ENCODE peak calls at places on chromosomes 1 and 21, in six cellular contexts. Y is heart right ventricle, J is H9, W is MM.1S, G is astrocyte of the spinal cord, Z is GM12864. E is an unnamed sample.
A peak's percentile ranks its signal among the peaks of the same experiment; 100 is the strongest.

GRCh38 chr1:15213333-15213732 is 33.7 kb upstream of the FHAD1 start:
- DNase-seq in W (no peak), J (no peak), G (peak; percentile 22), Y (no peak), Z (no peak), E (no peak)

GRCh38 chr1:201213106-201213770 is 22.6 kb downstream of the IGFN1 start:
- DNase-seq in W (no peak), Z (no peak), J (no peak), G (no peak), Y (no peak), E (no peak)

GRCh38 chr21:41640756-41641509 is 125.9 kb downstream of the RIPK4 start:
- DNase-seq in J (no peak), G (peak; percentile 21), Y (no peak), Z (no peak), W (no peak), E (no peak)

GRCh38 chr1:72202761-72203160 is 79.6 kb downstream of the NEGR1 start:
- DNase-seq in J (no peak), W (no peak), G (no peak), Z (no peak), Y (no peak), E (no peak)

GRCh38 chr1:225767591-225768540 is 9.8 kb upstream of the SRP9 start:
- DNase-seq in G (peak; percentile 66), W (no peak), J (peak; percentile 55), Z (no peak), Y (peak; percentile 82), E (no peak)

GRCh38 chr1:228370941-228371740 is 35.5 kb downstream of the TRIM11 start:
- DNase-seq in W (no peak), Y (peak; percentile 67), G (no peak), Z (no peak), J (no peak), E (peak; percentile 13)

GRCh38 chr1:197787056-197787455 is 11.8 kb upstream of the DENND1B start:
- DNase-seq in Z (no peak), Y (no peak), G (no peak), W (no peak), J (no peak), E (no peak)

GRCh38 chr1:204127597-204128242 is 24.1 kb downstream of the ETNK2 start:
- DNase-seq in Z (no peak), Y (peak; percentile 60), W (peak; percentile 28), J (peak; percentile 65), G (peak; percentile 71), E (peak; percentile 79)

GRCh38 chr1:22142315-22143064 is 407 bp downstream of the WNT4 start:
- DNase-seq in Z (no peak), G (peak; percentile 21), W (no peak), Y (no peak), J (no peak), E (peak; percentile 46)

GRCh38 chr1:229420765-229421164 is 13.1 kb downstream of the ACTA1 start:
- DNase-seq in Z (no peak), Y (no peak), G (no peak), J (peak; percentile 33), W (no peak), E (no peak)

GRCh38 chr1:22674410-22674749 is 21.3 kb downstream of the C1QB start:
- DNase-seq in J (no peak), Z (no peak), G (no peak), Y (no peak), W (no peak), E (no peak)

GRCh38 chr21:31644648-31645047 is 14.8 kb upstream of the SOD1 start:
- DNase-seq in G (no peak), J (no peak), W (no peak), Y (no peak), Z (no peak), E (no peak)

GRCh38 chr21:45042664-45043161 is 31.7 kb upstream of the ADARB1 start:
- DNase-seq in Z (no peak), Y (no peak), J (peak; percentile 19), W (no peak), G (no peak), E (no peak)

GRCh38 chr1:46221749-46222148 is 18.6 kb downstream of the LURAP1 start:
- DNase-seq in Y (no peak), G (no peak), J (peak; percentile 60), W (no peak), Z (no peak), E (peak; percentile 24)

GRCh38 chr1:223831755-223832636 is 13.8 kb downstream of the TP53BP2 start:
- DNase-seq in Y (no peak), W (no peak), J (no peak), Z (no peak), G (peak; percentile 74), E (no peak)

GRCh38 chr1:201385299-201385891 is 7.9 kb upstream of the TNNT2 start:
- DNase-seq in J (peak; percentile 84), Z (no peak), W (peak; percentile 58), Y (no peak), G (peak; percentile 27), E (peak; percentile 74)

GRCh38 chr1:42966688-42967609 is 8.3 kb upstream of the SLC2A1 start:
- DNase-seq in J (peak; percentile 92), Z (no peak), G (peak; percentile 96), W (peak; percentile 82), Y (no peak), E (no peak)

GRCh38 chr1:19398309-19398760 is 86.2 kb downstream of the SLC66A1 start:
- DNase-seq in J (no peak), Y (no peak), Z (no peak), G (peak; percentile 99), W (no peak), E (no peak)

GRCh38 chr1:93346472-93346991 is 825 bp downstream of the DR1 start:
- DNase-seq in G (peak; percentile 22), Z (no peak), W (no peak), Y (no peak), J (no peak), E (no peak)

GRCh38 chr1:26853156-26853555 is 9.8 kb upstream of the SFN start:
- DNase-seq in Y (peak; percentile 84), Z (no peak), W (peak; percentile 58), G (peak; percentile 77), J (peak; percentile 84), E (peak; percentile 95)

GRCh38 chr1:159218846-159219636 is 14.4 kb downstream of the ACKR1 start:
- DNase-seq in W (no peak), J (no peak), G (no peak), Z (no peak), Y (no peak), E (no peak)

GRCh38 chr1:201044119-201044518 is 20.6 kb upstream of the KIF21B start:
- DNase-seq in J (no peak), G (no peak), Z (no peak), Y (no peak), W (no peak), E (no peak)

GRCh38 chr1:41898191-41898713 is 20.5 kb downstream of the HIVEP3 start:
- DNase-seq in Z (no peak), G (peak; percentile 34), J (no peak), Y (no peak), W (peak; percentile 81), E (no peak)

GRCh38 chr1:154256666-154257065 is 15.8 kb upstream of the HAX1 start:
- DNase-seq in Z (no peak), Y (no peak), J (no peak), G (no peak), W (no peak), E (no peak)

GRCh38 chr21:41207401-41208388 is 39.7 kb downstream of the BACE2 start:
- DNase-seq in Y (peak; percentile 69), J (no peak), W (peak; percentile 48), Z (no peak), G (peak; percentile 63), E (no peak)

DNA sequence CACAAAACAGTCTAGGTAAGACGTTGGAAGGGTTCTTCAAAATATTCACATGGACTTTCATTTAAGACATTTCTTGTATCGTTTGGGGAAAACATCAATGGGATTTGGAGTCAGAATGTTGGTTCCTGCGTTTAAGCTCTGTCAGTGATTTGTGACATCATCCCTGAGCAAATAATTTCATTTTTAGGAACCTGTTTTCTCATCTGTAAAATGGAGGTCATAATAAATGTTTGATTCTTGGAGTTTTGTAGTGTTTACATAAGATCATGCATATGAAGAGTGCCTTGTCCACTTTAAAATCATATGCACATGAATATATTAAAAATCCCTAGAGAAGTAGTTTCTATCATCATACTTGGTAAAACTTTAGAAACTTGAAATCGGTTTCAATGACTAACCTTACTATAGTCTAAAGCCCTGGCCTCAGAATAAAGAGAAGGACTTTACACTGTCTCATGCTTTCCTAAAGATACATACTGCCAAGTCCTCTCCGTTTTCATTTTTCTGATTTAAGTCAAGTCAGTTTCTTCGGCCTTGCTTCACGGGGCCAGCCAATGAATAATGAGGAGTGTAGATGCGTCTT is 178.4 kb downstream of the ADSS2 start:
- DNase-seq in Z (no peak), G (no peak), Y (no peak), J (no peak), W (no peak), E (no peak)
- TF ChIP-seq CTCF in Z (no peak), G (no peak), Y (no peak), J (no peak), W (no peak), E (no peak)

GRCh38 chr21:46633561-46633960 is 1.9 kb upstream of the PRMT2 start:
- DNase-seq in Z (no peak), G (no peak), J (no peak), W (no peak), Y (no peak), E (no peak)

GRCh38 chr21:46635324-46636180 is at the start of gene PRMT2:
- DNase-seq in Z (peak; percentile 89), G (peak; percentile 98), Y (peak; percentile 97), W (peak; percentile 100), J (peak; percentile 97), E (peak; percentile 99)

GRCh38 chr21:46634427-46634826 is 1.0 kb upstream of the PRMT2 start:
- DNase-seq in W (no peak), Y (no peak), Z (no peak), J (no peak), G (no peak), E (no peak)

GRCh38 chr21:46636181-46636512 is 673 bp downstream of the PRMT2 start:
- DNase-seq in J (no peak), Z (no peak), Y (no peak), G (no peak), W (no peak), E (no peak)

DNA sequence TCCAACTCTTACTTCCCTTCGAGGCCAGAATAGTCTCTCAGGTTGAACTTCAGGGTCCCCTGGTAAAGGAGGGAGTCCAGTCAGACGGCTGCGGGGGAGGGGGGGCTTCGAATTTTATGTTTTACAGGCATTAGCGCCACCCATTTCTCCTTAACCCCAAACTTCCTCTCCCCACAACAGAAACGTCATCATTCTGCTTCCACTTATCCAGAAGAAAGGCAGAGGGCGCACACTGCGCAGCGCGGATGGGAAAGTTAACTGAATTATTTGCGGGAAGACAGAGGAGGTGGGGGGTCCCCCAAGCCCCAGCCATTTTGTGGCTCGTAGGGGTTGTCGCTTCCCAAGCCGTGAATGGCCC is 529 bp upstream of the PRMT2 start:
- DNase-seq in W (peak; percentile 67), G (peak; percentile 90), Z (peak; percentile 27), Y (peak; percentile 74), J (no peak), E (no peak)
- TF ChIP-seq CTCF in W (no peak), G (peak; percentile 18), Z (no peak), Y (no peak), J (peak; percentile 27), E (no peak)

GRCh38 chr1:199574949-199575348 is 452.6 kb upstream of the NR5A2 start:
- DNase-seq in G (no peak), J (no peak), W (no peak), Z (no peak), Y (no peak), E (no peak)

GRCh38 chr1:199573047-199573446 is 454.5 kb upstream of the NR5A2 start:
- DNase-seq in J (no peak), G (no peak), Z (no peak), W (no peak), Y (peak; percentile 20), E (no peak)
- TF ChIP-seq CTCF in J (no peak), G (no peak), Z (no peak), W (no peak), Y (no peak), E (no peak)

GRCh38 chr1:12052997-12053686 is 10.0 kb upstream of the TNFRSF8 start:
- DNase-seq in J (no peak), W (no peak), Y (peak; percentile 64), G (no peak), Z (no peak), E (no peak)
- TF ChIP-seq CTCF in J (peak; percentile 45), W (no peak), Y (no peak), G (no peak), Z (peak; percentile 26), E (peak; percentile 9)